ENCODE peak calls at places on chromosomes 11 and 22, in four cellular contexts. Y is left ventricle myocardium inferior, D is Panc1, U is right cardiac atrium. O is an unnamed sample. For H3K9me3, the result is how much of the 10 kb centered on the place peaks cover.

GRCh38 chr11:12677131-12677530 is 2.9 kb downstream of the TEAD1 start:
- DNase-seq in Y (no peak), D (no peak), U (no peak), O (no peak)

GRCh38 chr11:121547574-121547973 is 94.8 kb upstream of the SORL1-AS1 start:
- DNase-seq in Y (no peak), D (no peak), U (no peak), O (no peak)

GRCh38 chr11:44944853-44945235 is 5.8 kb downstream of the TP53I11 start:
- DNase-seq in Y (no peak), D (no peak), U (peak), O (no peak)

GRCh38 chr22:45090364-45090960 is 73.3 kb upstream of the NUP50 start:
- DNase-seq in Y (no peak), D (no peak), U (no peak), O (no peak)

GRCh38 chr22:41907436-41908401 is 7.2 kb downstream of the SHISA8 start:
- DNase-seq in Y (no peak), D (no peak), U (no peak), O (no peak)

GRCh38 chr22:47333625-47334024 is 571.2 kb downstream of the TBC1D22A start:
- DNase-seq in Y (no peak), D (no peak), U (no peak), O (no peak)

GRCh38 chr11:134742228-134742612 is 330.2 kb upstream of the B3GAT1 start:
- DNase-seq in Y (no peak), D (no peak), U (no peak), O (no peak)

GRCh38 chr11:118544010-118544646 is 13.1 kb downstream of the TMEM25 start:
- DNase-seq in Y (no peak), D (no peak), U (no peak), O (no peak)

GRCh38 chr11:110172666-110173065 is 79.5 kb downstream of the ZC3H12C start:
- DNase-seq in Y (no peak), D (no peak), U (no peak), O (no peak)

GRCh38 chr11:46249103-46249942 is 28.1 kb upstream of the CREB3L1 start:
- DNase-seq in Y (no peak), D (no peak), U (no peak), O (no peak)

GRCh38 chr11:1197886-1198765 is 24.7 kb upstream of the MUC5B start:
- DNase-seq in Y (peak), D (no peak), U (no peak), O (peak)

GRCh38 chr11:12085371-12086251 is 24.8 kb upstream of the MICAL2 start:
- DNase-seq in Y (no peak), D (no peak), U (no peak), O (no peak)

GRCh38 chr11:45278721-45279120 is 7.4 kb downstream of the SYT13 start:
- DNase-seq in Y (no peak), D (no peak), U (no peak), O (no peak)

DNA sequence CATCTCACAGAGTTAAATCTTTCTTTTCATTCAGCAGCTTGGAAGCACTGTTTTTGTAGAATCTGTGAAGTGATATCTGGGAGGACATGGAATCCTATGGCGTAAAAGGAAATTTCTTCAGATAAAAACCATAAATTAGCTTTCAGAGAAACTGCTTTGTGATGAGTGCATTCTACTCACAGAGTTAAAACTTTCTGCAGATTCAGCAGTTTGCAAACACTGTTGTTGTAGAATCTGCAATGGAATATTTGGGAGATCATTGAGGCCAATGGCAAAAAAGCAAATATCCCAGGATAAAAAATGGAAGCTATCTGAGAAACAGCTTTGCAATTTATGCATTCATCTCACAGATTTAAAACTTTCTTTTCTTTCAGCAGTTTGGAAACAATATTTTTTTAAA is 180.6 kb downstream of the OR4A47 start:
- DNase-seq in Y (no peak), D (no peak), U (no peak), O (no peak)
- H3K9me3 ChIP-seq in Y (half or more), D (under half), U (under half), O (under half)

GRCh38 chr11:132408877-132409276 is 1038.5 kb downstream of the NTM start:
- DNase-seq in Y (no peak), D (no peak), U (no peak), O (no peak)

GRCh38 chr11:132409591-132410375 is 1039.4 kb downstream of the NTM start:
- DNase-seq in Y (no peak), D (no peak), U (no peak), O (no peak)

GRCh38 chr11:132414451-132414850 is 1044.0 kb downstream of the NTM start:
- DNase-seq in Y (no peak), D (no peak), U (no peak), O (no peak)

GRCh38 chr11:132405728-132406127 is 1035.3 kb downstream of the NTM start:
- DNase-seq in Y (no peak), D (no peak), U (no peak), O (no peak)

GRCh38 chr11:132410383-132410782 is 1040.0 kb downstream of the NTM start:
- DNase-seq in Y (no peak), D (no peak), U (no peak), O (no peak)
- H3K9me3 ChIP-seq in Y (under half), D (under half), U (under half), O (under half)

GRCh38 chr22:16695261-16695660 is 102.7 kb upstream of the CCT8L2 start:
- DNase-seq in Y (no peak), D (no peak), U (no peak), O (no peak)
- H3K9me3 ChIP-seq in Y (under half), D (under half), U (under half), O (under half)

GRCh38 chr22:49395617-49396016 is 432.1 kb downstream of the BRD1 start:
- DNase-seq in Y (no peak), D (no peak), U (no peak), O (peak)
- H3K9me3 ChIP-seq in Y (under half), D (under half), U (under half), O (under half)

DNA sequence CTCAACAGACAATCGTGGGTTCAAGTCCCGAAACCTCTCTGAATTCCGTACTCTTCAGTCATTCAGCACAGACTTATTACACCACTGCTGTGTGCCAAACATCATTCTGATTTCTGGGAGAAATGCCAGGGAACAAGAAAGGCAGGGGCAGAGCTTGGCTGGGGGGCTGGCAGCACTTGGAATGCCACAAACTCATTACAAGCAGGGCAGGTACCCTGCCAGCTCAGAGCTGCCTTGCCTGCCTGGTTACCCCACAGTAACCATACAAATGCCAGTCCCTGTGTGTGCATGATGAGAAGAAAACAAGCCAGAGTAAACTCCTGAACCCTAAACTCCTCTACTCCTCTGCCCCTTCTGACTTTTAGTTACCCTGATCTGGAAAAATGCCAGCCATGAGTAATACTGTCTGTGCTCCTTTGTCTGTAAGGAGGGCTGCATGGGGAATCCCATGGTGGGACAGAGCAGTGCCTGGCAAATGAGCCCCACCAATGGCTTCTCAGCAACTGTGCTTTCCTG is 6.9 kb upstream of the RAD9A start:
- DNase-seq in Y (no peak), D (no peak), U (no peak), O (no peak)
- H3K9me3 ChIP-seq in Y (under half), D (under half), U (under half), O (under half)

DNA sequence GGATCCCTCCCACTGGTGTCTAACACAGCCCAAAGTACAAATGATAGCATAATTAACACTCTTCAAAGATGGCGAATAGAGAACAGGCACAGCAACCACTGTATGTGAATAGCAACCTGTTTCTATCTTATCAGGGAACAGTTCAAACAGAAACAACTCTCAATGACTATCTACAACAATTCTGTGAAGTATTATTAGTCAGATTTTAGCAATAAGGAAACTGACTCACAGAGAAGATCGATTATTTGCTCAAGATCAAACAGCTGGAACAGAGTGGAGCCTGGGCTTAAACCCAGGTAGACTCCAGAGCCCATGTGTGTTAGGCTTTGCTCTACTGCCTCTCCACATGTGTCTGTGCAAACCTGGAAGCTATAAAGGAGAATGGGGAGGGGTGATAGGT is 88.7 kb downstream of the C11orf58 start:
- DNase-seq in Y (no peak), D (no peak), U (no peak), O (no peak)
- H3K9me3 ChIP-seq in Y (under half), D (under half), U (under half), O (under half)

DNA sequence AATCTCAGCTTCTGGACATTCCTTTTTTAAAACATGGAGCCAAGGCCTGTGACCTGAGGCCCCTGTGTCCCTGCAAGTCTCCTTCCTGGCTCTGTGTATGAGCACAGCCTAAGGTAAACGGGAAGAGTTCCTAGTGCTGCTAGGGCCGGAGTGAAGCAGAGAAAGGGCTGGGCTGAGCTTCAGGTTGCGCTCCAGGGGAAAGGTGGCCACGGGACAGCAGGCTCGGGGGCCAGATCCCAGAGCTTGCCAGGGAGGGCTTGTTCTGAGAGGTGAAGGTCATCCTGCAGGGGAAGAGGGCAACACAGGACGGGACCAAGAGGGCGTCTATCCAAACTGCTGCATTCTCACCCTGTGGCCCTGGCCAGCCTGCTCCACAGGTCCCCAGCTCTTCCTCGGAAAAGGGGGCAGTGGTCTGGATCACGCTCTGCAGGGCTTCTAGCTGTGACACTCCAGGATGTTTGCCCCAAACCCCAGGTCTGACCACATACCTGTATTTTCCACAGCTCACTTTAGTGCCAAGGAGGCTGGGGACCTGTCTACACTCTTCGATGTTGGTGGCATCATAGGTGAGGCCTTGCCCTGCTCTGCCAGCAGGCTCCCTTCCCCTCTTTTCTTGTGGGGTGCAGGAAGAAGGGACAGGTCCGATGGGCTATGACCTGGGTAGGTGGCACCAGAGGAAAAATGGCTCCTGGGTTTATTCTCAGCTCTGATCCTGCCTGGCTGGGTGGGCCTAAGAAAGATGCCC is 20.4 kb downstream of the SLC37A2 start:
- DNase-seq in Y (no peak), D (no peak), U (no peak), O (no peak)
- H3K9me3 ChIP-seq in Y (under half), D (under half), U (under half), O (under half)

DNA sequence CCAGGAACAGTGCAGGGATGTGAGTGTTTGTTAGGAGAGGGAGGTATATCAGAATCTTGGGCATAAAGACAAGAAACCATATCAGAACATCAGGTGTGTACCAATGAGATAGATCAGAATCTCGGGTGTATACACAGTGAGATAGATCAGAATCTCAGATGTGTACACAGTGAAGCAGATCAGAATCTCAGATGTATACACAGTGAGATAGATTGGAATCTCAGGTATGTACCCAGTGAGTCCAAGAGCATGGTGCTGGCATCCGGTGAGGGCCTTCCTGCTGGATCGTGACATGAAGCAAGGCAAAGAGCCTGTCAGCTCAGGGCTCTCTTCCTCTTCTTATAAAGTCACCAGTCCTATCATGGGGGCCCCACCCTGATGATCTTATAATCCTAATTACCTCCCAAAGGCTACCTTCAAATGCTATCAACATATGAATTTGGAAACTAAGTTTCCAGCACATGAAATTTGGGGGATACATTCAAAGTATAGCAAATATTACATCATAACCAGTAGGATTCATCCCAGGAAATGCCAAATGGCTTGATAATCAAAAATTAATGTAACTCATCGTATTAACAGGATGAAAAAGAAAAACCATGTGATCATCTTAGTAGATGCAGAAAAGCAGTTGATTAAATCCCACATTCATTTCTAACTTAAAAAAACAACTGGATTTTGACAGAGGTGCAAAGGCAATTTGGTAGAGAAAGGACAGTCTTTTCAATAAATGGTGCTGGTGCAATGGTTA is 28.6 kb downstream of the PPARA start:
- DNase-seq in Y (no peak), D (no peak), U (no peak), O (no peak)
- H3K9me3 ChIP-seq in Y (under half), D (under half), U (under half), O (under half)

GRCh38 chr22:48870436-48870835 is 957.2 kb downstream of the BRD1 start:
- DNase-seq in Y (no peak), D (no peak), U (no peak), O (peak)
- H3K9me3 ChIP-seq in Y (under half), D (under half), U (under half), O (under half)

DNA sequence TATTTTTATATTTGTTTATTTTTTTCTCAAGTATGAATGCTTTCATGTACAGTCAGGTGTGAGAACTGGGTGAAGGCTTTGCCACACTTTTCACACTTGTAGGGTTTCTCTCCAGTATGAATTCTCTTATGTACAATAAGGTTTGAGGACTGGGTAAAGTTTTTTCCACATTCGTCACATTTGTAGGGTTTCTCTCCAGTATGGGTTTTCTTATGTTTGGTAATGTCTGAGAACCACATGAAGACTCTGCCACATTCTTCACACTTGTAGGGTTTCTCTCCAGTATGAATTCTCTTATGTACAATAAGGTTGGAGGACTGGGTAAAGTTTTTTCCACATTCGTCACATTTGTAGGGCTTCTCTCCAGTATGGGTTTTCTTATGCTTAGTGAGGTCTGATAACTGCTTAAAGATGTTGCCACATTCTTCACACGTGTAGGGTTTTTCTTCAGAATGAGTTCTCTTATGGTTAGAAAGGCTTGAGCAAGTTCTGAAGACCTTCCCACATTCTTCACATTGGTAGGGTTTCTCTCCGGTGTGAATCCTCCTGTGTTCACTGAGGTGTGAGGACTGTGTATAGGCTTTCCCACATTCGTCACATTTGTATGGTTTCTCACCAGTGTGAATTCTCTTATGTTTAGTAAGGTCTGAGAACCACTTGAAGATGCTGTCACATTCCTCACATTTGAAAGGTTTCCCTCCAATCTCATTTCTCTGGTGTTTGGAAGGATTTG is 19.7 kb downstream of the ZNF195 start:
- DNase-seq in Y (no peak), D (no peak), U (no peak), O (no peak)
- H3K9me3 ChIP-seq in Y (half or more), D (half or more), U (under half), O (under half)